ENCODE peak calls at places on chromosomes 11 and 22, in four cellular contexts. One of them, this sample, is unnamed.

GRCh38 chr11:33310720-33311500 is 53.7 kb downstream of the HIPK3 start:
- DNase-seq in body of pancreas: no peak
- DNase-seq in CD8-positive, alpha-beta T cell: no peak
- DNase-seq in OCI-LY7: no peak
- DNase-seq in this sample: no peak

GRCh38 chr11:110984147-110984546 is 261.4 kb upstream of the POU2AF2 start:
- DNase-seq in body of pancreas: no peak
- DNase-seq in CD8-positive, alpha-beta T cell: no peak
- DNase-seq in OCI-LY7: no peak
- DNase-seq in this sample: no peak

GRCh38 chr11:130782361-130783221 is 133.7 kb downstream of the SNX19 start:
- DNase-seq in body of pancreas: no peak
- DNase-seq in CD8-positive, alpha-beta T cell: no peak
- DNase-seq in OCI-LY7: no peak
- DNase-seq in this sample: no peak

GRCh38 chr11:69337211-69337721 is 43.3 kb downstream of the MYEOV start:
- DNase-seq in body of pancreas: peak; percentile 84
- DNase-seq in CD8-positive, alpha-beta T cell: no peak
- DNase-seq in OCI-LY7: peak; percentile 15
- DNase-seq in this sample: no peak

GRCh38 chr11:9396752-9397151 is 12.3 kb downstream of the IPO7 start:
- DNase-seq in body of pancreas: no peak
- DNase-seq in CD8-positive, alpha-beta T cell: no peak
- DNase-seq in OCI-LY7: no peak
- DNase-seq in this sample: no peak

GRCh38 chr22:49327411-49327810 is 500.3 kb downstream of the BRD1 start:
- DNase-seq in body of pancreas: no peak
- DNase-seq in CD8-positive, alpha-beta T cell: no peak
- DNase-seq in OCI-LY7: no peak
- DNase-seq in this sample: peak; percentile 43

GRCh38 chr11:65663634-65664200 is 1.0 kb upstream of the RELA start:
- DNase-seq in body of pancreas: peak; percentile 48
- DNase-seq in CD8-positive, alpha-beta T cell: peak; percentile 39
- DNase-seq in OCI-LY7: peak; percentile 31
- DNase-seq in this sample: peak; percentile 94

GRCh38 chr11:131690776-131691557 is 320.6 kb downstream of the NTM start:
- DNase-seq in body of pancreas: no peak
- DNase-seq in CD8-positive, alpha-beta T cell: no peak
- DNase-seq in OCI-LY7: no peak
- DNase-seq in this sample: no peak

GRCh38 chr22:22877523-22878210 is 9.9 kb upstream of the IGLL5 start:
- DNase-seq in body of pancreas: peak; percentile 56
- DNase-seq in CD8-positive, alpha-beta T cell: peak; percentile 73
- DNase-seq in OCI-LY7: peak; percentile 75
- DNase-seq in this sample: peak; percentile 92

GRCh38 chr22:49396817-49397216 is 430.9 kb downstream of the BRD1 start:
- DNase-seq in body of pancreas: no peak
- DNase-seq in CD8-positive, alpha-beta T cell: no peak
- DNase-seq in OCI-LY7: no peak
- DNase-seq in this sample: peak; percentile 1

GRCh38 chr22:32619614-32620426 is 145.2 kb downstream of the FBXO7 start:
- DNase-seq in body of pancreas: peak; percentile 54
- DNase-seq in CD8-positive, alpha-beta T cell: no peak
- DNase-seq in OCI-LY7: no peak
- DNase-seq in this sample: no peak

GRCh38 chr11:69398529-69399492 is 82.7 kb upstream of the LINC01488 start:
- DNase-seq in body of pancreas: peak; percentile 67
- DNase-seq in CD8-positive, alpha-beta T cell: no peak
- DNase-seq in OCI-LY7: no peak
- DNase-seq in this sample: no peak

GRCh38 chr22:20298803-20299735 is 20.8 kb downstream of the DGCR6L start:
- DNase-seq in body of pancreas: peak; percentile 86
- DNase-seq in CD8-positive, alpha-beta T cell: peak; percentile 86
- DNase-seq in OCI-LY7: peak; percentile 78
- DNase-seq in this sample: peak; percentile 96

GRCh38 chr11:45296085-45296484 is 9.9 kb upstream of the SYT13 start:
- DNase-seq in body of pancreas: no peak
- DNase-seq in CD8-positive, alpha-beta T cell: no peak
- DNase-seq in OCI-LY7: no peak
- DNase-seq in this sample: no peak

GRCh38 chr11:16713594-16713993 is 24.9 kb upstream of the C11orf58 start:
- DNase-seq in body of pancreas: no peak
- DNase-seq in CD8-positive, alpha-beta T cell: no peak
- DNase-seq in OCI-LY7: no peak
- DNase-seq in this sample: no peak

GRCh38 chr11:60315866-60316265 is 11.2 kb upstream of the MS4A6E start:
- DNase-seq in body of pancreas: no peak
- DNase-seq in CD8-positive, alpha-beta T cell: no peak
- DNase-seq in OCI-LY7: no peak
- DNase-seq in this sample: no peak

GRCh38 chr11:4607111-4607510 is 920 bp downstream of the TRIM68 start:
- DNase-seq in body of pancreas: no peak
- DNase-seq in CD8-positive, alpha-beta T cell: no peak
- DNase-seq in OCI-LY7: no peak
- DNase-seq in this sample: no peak

GRCh38 chr11:8015753-8016239 is 28.7 kb downstream of the EIF3F start:
- DNase-seq in body of pancreas: no peak
- DNase-seq in CD8-positive, alpha-beta T cell: no peak
- DNase-seq in OCI-LY7: no peak
- DNase-seq in this sample: no peak

GRCh38 chr11:41579546-41579945 is 120.1 kb upstream of the LRRC4C start:
- DNase-seq in body of pancreas: no peak
- DNase-seq in CD8-positive, alpha-beta T cell: no peak
- DNase-seq in OCI-LY7: no peak
- DNase-seq in this sample: no peak

GRCh38 chr11:1880746-1881441 is 10.8 kb downstream of the PRR33 start:
- DNase-seq in body of pancreas: no peak
- DNase-seq in CD8-positive, alpha-beta T cell: no peak
- DNase-seq in OCI-LY7: no peak
- DNase-seq in this sample: no peak

GRCh38 chr11:70381872-70382842 is 16.2 kb upstream of the CTTN start:
- DNase-seq in body of pancreas: no peak
- DNase-seq in CD8-positive, alpha-beta T cell: no peak
- DNase-seq in OCI-LY7: no peak
- DNase-seq in this sample: peak; percentile 52

GRCh38 chr11:122843281-122844150 is 5.2 kb downstream of the CRTAM start:
- DNase-seq in body of pancreas: no peak
- DNase-seq in CD8-positive, alpha-beta T cell: peak; percentile 32
- DNase-seq in OCI-LY7: no peak
- DNase-seq in this sample: no peak

GRCh38 chr11:31943056-31943780 is 132.1 kb upstream of the PAX6 start:
- DNase-seq in body of pancreas: no peak
- DNase-seq in CD8-positive, alpha-beta T cell: no peak
- DNase-seq in OCI-LY7: no peak
- DNase-seq in this sample: no peak

GRCh38 chr11:46661836-46662235 is 38.6 kb downstream of the ARHGAP1 start:
- DNase-seq in body of pancreas: no peak
- DNase-seq in CD8-positive, alpha-beta T cell: no peak
- DNase-seq in OCI-LY7: no peak
- DNase-seq in this sample: no peak

GRCh38 chr11:75339685-75340409 is 11.6 kb downstream of the ARRB1 start:
- DNase-seq in body of pancreas: no peak
- DNase-seq in CD8-positive, alpha-beta T cell: no peak
- DNase-seq in OCI-LY7: peak; percentile 43
- DNase-seq in this sample: no peak

GRCh38 chr11:2355000-2355644 is 22.0 kb upstream of the CD81 start:
- DNase-seq in body of pancreas: no peak
- DNase-seq in CD8-positive, alpha-beta T cell: no peak
- DNase-seq in OCI-LY7: no peak
- DNase-seq in this sample: peak; percentile 17

GRCh38 chr11:105524286-105524685 is 85.6 kb upstream of the GRIA4 start:
- DNase-seq in body of pancreas: no peak
- DNase-seq in CD8-positive, alpha-beta T cell: no peak
- DNase-seq in OCI-LY7: no peak
- DNase-seq in this sample: no peak

GRCh38 chr11:120632579-120632978 is 121.0 kb downstream of the GRIK4 start:
- DNase-seq in body of pancreas: no peak
- DNase-seq in CD8-positive, alpha-beta T cell: no peak
- DNase-seq in OCI-LY7: peak; percentile 40
- DNase-seq in this sample: no peak

GRCh38 chr11:9263840-9264380 is 1.2 kb downstream of the DENND5A start:
- DNase-seq in body of pancreas: no peak
- DNase-seq in CD8-positive, alpha-beta T cell: no peak
- DNase-seq in OCI-LY7: peak; percentile 24
- DNase-seq in this sample: no peak

GRCh38 chr11:124320097-124320496 is at the start of gene OR8D2:
- DNase-seq in body of pancreas: no peak
- DNase-seq in CD8-positive, alpha-beta T cell: no peak
- DNase-seq in OCI-LY7: no peak
- DNase-seq in this sample: no peak

GRCh38 chr22:46897246-46897623 is 134.8 kb downstream of the TBC1D22A start:
- DNase-seq in body of pancreas: no peak
- DNase-seq in CD8-positive, alpha-beta T cell: no peak
- DNase-seq in OCI-LY7: no peak
- DNase-seq in this sample: no peak

GRCh38 chr22:46896166-46896565 is 133.7 kb downstream of the TBC1D22A start:
- DNase-seq in body of pancreas: no peak
- DNase-seq in CD8-positive, alpha-beta T cell: no peak
- DNase-seq in OCI-LY7: no peak
- DNase-seq in this sample: no peak

GRCh38 chr22:46894851-46895640 is 132.6 kb downstream of the TBC1D22A start:
- DNase-seq in body of pancreas: no peak
- DNase-seq in CD8-positive, alpha-beta T cell: no peak
- DNase-seq in OCI-LY7: no peak
- DNase-seq in this sample: no peak

GRCh38 chr22:46895753-46896152 is 133.3 kb downstream of the TBC1D22A start:
- DNase-seq in body of pancreas: no peak
- DNase-seq in CD8-positive, alpha-beta T cell: no peak
- DNase-seq in OCI-LY7: no peak
- DNase-seq in this sample: no peak

GRCh38 chr22:46896568-46897245 is 134.3 kb downstream of the TBC1D22A start:
- DNase-seq in body of pancreas: no peak
- DNase-seq in CD8-positive, alpha-beta T cell: no peak
- DNase-seq in OCI-LY7: no peak
- DNase-seq in this sample: no peak
- TF ChIP-seq CTCF in body of pancreas: no peak
- TF ChIP-seq CTCF in CD8-positive, alpha-beta T cell: no peak
- TF ChIP-seq CTCF in OCI-LY7: no peak
- TF ChIP-seq CTCF in this sample: no peak

GRCh38 chr11:83195176-83195531 is 1.6 kb downstream of the ANKRD42 start:
- DNase-seq in body of pancreas: no peak
- DNase-seq in CD8-positive, alpha-beta T cell: no peak
- DNase-seq in OCI-LY7: no peak
- DNase-seq in this sample: no peak
- TF ChIP-seq CTCF in body of pancreas: no peak
- TF ChIP-seq CTCF in CD8-positive, alpha-beta T cell: no peak
- TF ChIP-seq CTCF in OCI-LY7: peak; percentile 26
- TF ChIP-seq CTCF in this sample: no peak

DNA sequence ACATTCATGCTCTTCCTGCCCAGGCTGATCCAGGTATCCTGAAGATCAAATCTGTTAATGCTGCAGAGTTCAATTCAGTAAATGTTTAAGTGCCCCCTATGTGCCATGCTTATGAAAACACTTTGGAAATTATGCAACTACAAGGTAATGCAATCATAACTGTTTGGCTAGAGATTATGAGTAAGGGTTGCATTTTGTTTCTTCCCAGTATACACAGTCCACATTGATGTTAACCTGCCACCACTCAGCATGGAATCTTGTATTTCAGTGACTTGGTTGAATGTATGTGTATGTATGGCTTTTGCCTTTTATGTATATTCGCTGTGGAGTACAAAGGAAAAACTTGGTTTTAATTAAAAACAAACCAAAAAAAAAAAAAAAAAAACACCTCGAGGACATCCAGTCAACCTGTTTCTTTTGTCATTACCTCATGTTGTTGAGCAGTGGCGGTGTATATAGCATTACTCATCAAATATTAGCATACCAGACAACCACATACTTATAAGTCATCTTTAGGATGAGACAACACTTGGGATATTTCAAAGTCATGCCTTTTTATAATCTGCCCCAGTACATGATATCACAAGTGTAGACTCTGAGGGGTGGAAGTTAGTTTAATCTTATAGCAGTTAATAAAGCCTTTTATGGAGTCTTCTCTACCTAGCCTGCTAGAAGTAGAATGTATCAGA is 86.1 kb upstream of the HORMAD2 start:
- DNase-seq in body of pancreas: no peak
- DNase-seq in CD8-positive, alpha-beta T cell: no peak
- DNase-seq in OCI-LY7: no peak
- DNase-seq in this sample: no peak
- TF ChIP-seq CTCF in body of pancreas: no peak
- TF ChIP-seq CTCF in CD8-positive, alpha-beta T cell: no peak
- TF ChIP-seq CTCF in OCI-LY7: peak; percentile 39
- TF ChIP-seq CTCF in this sample: no peak

GRCh38 chr22:42901790-42902508 is 44.9 kb upstream of the ARFGAP3 start:
- DNase-seq in body of pancreas: no peak
- DNase-seq in CD8-positive, alpha-beta T cell: no peak
- DNase-seq in OCI-LY7: peak; percentile 18
- DNase-seq in this sample: no peak
- TF ChIP-seq CTCF in body of pancreas: no peak
- TF ChIP-seq CTCF in CD8-positive, alpha-beta T cell: no peak
- TF ChIP-seq CTCF in OCI-LY7: peak; percentile 66
- TF ChIP-seq CTCF in this sample: no peak

This sample was measured in lower leg skin.